ENCODE peak calls at places on chromosomes 5 and 9, in four cellular contexts. One of them, this sample, is unnamed.

GRCh38 chr9:108636023-108636422 is 219.8 kb downstream of the ACTL7B start:
- DNase-seq in endothelial cell: peak
- DNase-seq in CD8-positive, alpha-beta T cell: no peak
- DNase-seq in cardiac fibroblast: no peak
- DNase-seq in this sample: no peak

GRCh38 chr5:167565555-167565954 is 725.9 kb upstream of the WWC1 start:
- DNase-seq in endothelial cell: no peak
- DNase-seq in CD8-positive, alpha-beta T cell: no peak
- DNase-seq in cardiac fibroblast: peak
- DNase-seq in this sample: peak

GRCh38 chr9:124894035-124894740 is 32.3 kb downstream of the ARPC5L start:
- DNase-seq in endothelial cell: no peak
- DNase-seq in CD8-positive, alpha-beta T cell: no peak
- DNase-seq in cardiac fibroblast: no peak
- DNase-seq in this sample: no peak

GRCh38 chr9:4596165-4596922 is 65.8 kb upstream of the PLPP6 start:
- DNase-seq in endothelial cell: peak
- DNase-seq in CD8-positive, alpha-beta T cell: peak
- DNase-seq in cardiac fibroblast: no peak
- DNase-seq in this sample: no peak

GRCh38 chr5:133251296-133252132 is 199.7 kb downstream of the HSPA4 start:
- DNase-seq in endothelial cell: no peak
- DNase-seq in CD8-positive, alpha-beta T cell: no peak
- DNase-seq in cardiac fibroblast: no peak
- DNase-seq in this sample: no peak

GRCh38 chr5:171724771-171725609 is 60.6 kb upstream of the SMIM23 start:
- DNase-seq in endothelial cell: no peak
- DNase-seq in CD8-positive, alpha-beta T cell: no peak
- DNase-seq in cardiac fibroblast: no peak
- DNase-seq in this sample: no peak

GRCh38 chr9:130825051-130825651 is 9.9 kb upstream of the ABL1 start:
- DNase-seq in endothelial cell: no peak
- DNase-seq in CD8-positive, alpha-beta T cell: no peak
- DNase-seq in cardiac fibroblast: peak
- DNase-seq in this sample: peak

GRCh38 chr9:105405514-105406131 is 42.2 kb upstream of the FSD1L start:
- DNase-seq in endothelial cell: no peak
- DNase-seq in CD8-positive, alpha-beta T cell: peak
- DNase-seq in cardiac fibroblast: no peak
- DNase-seq in this sample: peak

GRCh38 chr9:132548971-132549649 is 33.3 kb upstream of the BARHL1 start:
- DNase-seq in endothelial cell: no peak
- DNase-seq in CD8-positive, alpha-beta T cell: no peak
- DNase-seq in cardiac fibroblast: peak
- DNase-seq in this sample: no peak

GRCh38 chr5:150694638-150695037 is 6.2 kb downstream of the RBM22 start:
- DNase-seq in endothelial cell: no peak
- DNase-seq in CD8-positive, alpha-beta T cell: no peak
- DNase-seq in cardiac fibroblast: peak
- DNase-seq in this sample: peak

GRCh38 chr5:80109549-80110478 is 74.7 kb downstream of the THBS4 start:
- DNase-seq in endothelial cell: no peak
- DNase-seq in CD8-positive, alpha-beta T cell: no peak
- DNase-seq in cardiac fibroblast: peak
- DNase-seq in this sample: no peak

GRCh38 chr9:36207016-36207415 is 16.3 kb downstream of the CLTA start:
- DNase-seq in endothelial cell: no peak
- DNase-seq in CD8-positive, alpha-beta T cell: no peak
- DNase-seq in cardiac fibroblast: no peak
- DNase-seq in this sample: peak

GRCh38 chr9:36210722-36211121 is 20.0 kb downstream of the CLTA start:
- DNase-seq in endothelial cell: no peak
- DNase-seq in CD8-positive, alpha-beta T cell: no peak
- DNase-seq in cardiac fibroblast: no peak
- DNase-seq in this sample: no peak

GRCh38 chr9:36207546-36208012 is 16.9 kb downstream of the CLTA start:
- DNase-seq in endothelial cell: no peak
- DNase-seq in CD8-positive, alpha-beta T cell: no peak
- DNase-seq in cardiac fibroblast: peak
- DNase-seq in this sample: no peak

GRCh38 chr9:36208521-36209253 is 18.0 kb downstream of the CLTA start:
- DNase-seq in endothelial cell: no peak
- DNase-seq in CD8-positive, alpha-beta T cell: no peak
- DNase-seq in cardiac fibroblast: peak
- DNase-seq in this sample: no peak

GRCh38 chr9:36204906-36205547 is 14.3 kb downstream of the CLTA start:
- DNase-seq in endothelial cell: peak
- DNase-seq in CD8-positive, alpha-beta T cell: no peak
- DNase-seq in cardiac fibroblast: no peak
- DNase-seq in this sample: no peak
- TF ChIP-seq CTCF in endothelial cell: peak
- TF ChIP-seq CTCF in CD8-positive, alpha-beta T cell: no peak
- TF ChIP-seq CTCF in cardiac fibroblast: peak
- TF ChIP-seq CTCF in this sample: peak

DNA sequence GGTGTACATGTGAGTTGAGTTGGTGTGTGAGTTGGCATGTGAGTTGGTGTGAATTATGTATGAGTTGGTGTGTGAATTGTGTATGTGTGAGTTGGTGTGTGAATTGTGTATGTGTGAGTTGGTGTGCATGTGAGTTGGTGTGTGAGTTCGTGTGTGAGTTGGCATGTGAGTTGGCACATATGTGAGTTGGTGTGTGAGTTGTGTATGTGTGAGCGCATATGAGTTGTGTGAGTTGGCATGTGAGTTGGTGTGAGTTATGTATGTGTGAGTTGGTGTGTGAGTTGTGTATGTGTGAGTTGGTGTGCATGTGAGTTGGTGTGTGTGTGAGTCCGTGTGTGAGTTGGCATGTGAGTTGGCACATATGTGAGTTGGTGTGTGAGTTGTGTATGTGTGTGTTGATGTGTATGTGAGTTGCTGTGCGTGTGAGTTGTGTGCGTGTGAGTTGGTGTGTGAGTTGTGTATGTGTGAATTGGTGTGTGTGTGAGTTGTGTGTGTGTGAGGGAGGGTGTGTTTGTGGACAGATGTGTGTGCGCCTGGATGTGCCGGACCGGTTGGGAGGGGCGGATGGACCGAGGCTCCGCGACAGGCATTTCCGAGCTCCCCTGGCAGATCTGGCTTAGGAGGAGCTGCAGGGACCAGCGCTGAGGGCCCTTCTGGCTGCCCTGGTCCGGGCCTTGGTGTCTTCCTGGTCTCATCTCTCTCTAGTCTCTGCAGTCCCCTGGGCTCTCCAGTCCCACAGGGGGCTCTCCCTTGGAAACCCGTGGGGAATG is 162.6 kb upstream of the IER5L start:
- DNase-seq in endothelial cell: no peak
- DNase-seq in CD8-positive, alpha-beta T cell: no peak
- DNase-seq in cardiac fibroblast: no peak
- DNase-seq in this sample: no peak
- TF ChIP-seq CTCF in endothelial cell: no peak
- TF ChIP-seq CTCF in CD8-positive, alpha-beta T cell: no peak
- TF ChIP-seq CTCF in cardiac fibroblast: no peak
- TF ChIP-seq CTCF in this sample: no peak

GRCh38 chr9:18480649-18481048 is 6.7 kb downstream of the ADAMTSL1 start:
- DNase-seq in endothelial cell: no peak
- DNase-seq in CD8-positive, alpha-beta T cell: no peak
- DNase-seq in cardiac fibroblast: peak
- DNase-seq in this sample: peak
- TF ChIP-seq CTCF in endothelial cell: no peak
- TF ChIP-seq CTCF in CD8-positive, alpha-beta T cell: no peak
- TF ChIP-seq CTCF in cardiac fibroblast: no peak
- TF ChIP-seq CTCF in this sample: no peak

GRCh38 chr9:126661521-126662251 is 48.0 kb downstream of the LMX1B start:
- DNase-seq in endothelial cell: peak
- DNase-seq in CD8-positive, alpha-beta T cell: no peak
- DNase-seq in cardiac fibroblast: no peak
- DNase-seq in this sample: no peak
- TF ChIP-seq CTCF in endothelial cell: no peak
- TF ChIP-seq CTCF in CD8-positive, alpha-beta T cell: no peak
- TF ChIP-seq CTCF in cardiac fibroblast: no peak
- TF ChIP-seq CTCF in this sample: peak

DNA sequence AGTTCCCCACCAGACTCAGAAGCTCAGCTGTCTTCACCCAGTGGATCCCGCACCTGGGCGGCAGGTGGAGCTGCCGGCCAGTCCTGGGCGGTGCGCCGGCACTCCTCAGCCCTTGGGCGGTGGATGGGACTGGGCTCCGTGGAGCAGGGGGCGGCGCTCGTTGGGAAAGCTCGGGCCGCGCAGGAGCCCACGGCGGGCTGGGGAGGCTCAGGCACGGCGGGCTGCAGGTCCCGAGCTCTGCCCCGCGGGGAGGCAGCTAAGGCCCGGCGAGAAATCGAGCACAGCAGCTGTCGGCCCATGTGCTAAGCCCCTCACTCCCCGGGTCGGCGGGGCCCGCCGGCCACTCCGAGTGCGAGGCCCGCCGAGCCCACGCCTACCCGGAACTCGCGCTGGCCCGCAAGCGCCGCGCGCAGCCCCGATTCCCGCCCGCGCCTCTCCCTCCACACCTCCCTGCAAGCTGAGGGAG is 560.0 kb downstream of the BRINP1 start:
- DNase-seq in endothelial cell: no peak
- DNase-seq in CD8-positive, alpha-beta T cell: no peak
- DNase-seq in cardiac fibroblast: no peak
- DNase-seq in this sample: no peak
- TF ChIP-seq CTCF in endothelial cell: no peak
- TF ChIP-seq CTCF in CD8-positive, alpha-beta T cell: no peak
- TF ChIP-seq CTCF in cardiac fibroblast: no peak
- TF ChIP-seq CTCF in this sample: no peak

GRCh38 chr9:89418112-89418872 is 79.6 kb downstream of the SEMA4D start:
- DNase-seq in endothelial cell: no peak
- DNase-seq in CD8-positive, alpha-beta T cell: no peak
- DNase-seq in cardiac fibroblast: no peak
- DNase-seq in this sample: no peak
- TF ChIP-seq CTCF in endothelial cell: no peak
- TF ChIP-seq CTCF in CD8-positive, alpha-beta T cell: no peak
- TF ChIP-seq CTCF in cardiac fibroblast: no peak
- TF ChIP-seq CTCF in this sample: no peak

GRCh38 chr5:34523382-34523716 is 132.8 kb upstream of the RAI14 start:
- DNase-seq in endothelial cell: no peak
- DNase-seq in CD8-positive, alpha-beta T cell: no peak
- DNase-seq in cardiac fibroblast: no peak
- DNase-seq in this sample: no peak
- TF ChIP-seq CTCF in endothelial cell: peak
- TF ChIP-seq CTCF in CD8-positive, alpha-beta T cell: peak
- TF ChIP-seq CTCF in cardiac fibroblast: no peak
- TF ChIP-seq CTCF in this sample: peak

GRCh38 chr5:135521964-135522363 is 13.8 kb downstream of the NEUROG1 start:
- DNase-seq in endothelial cell: no peak
- DNase-seq in CD8-positive, alpha-beta T cell: no peak
- DNase-seq in cardiac fibroblast: no peak
- DNase-seq in this sample: no peak

DNA sequence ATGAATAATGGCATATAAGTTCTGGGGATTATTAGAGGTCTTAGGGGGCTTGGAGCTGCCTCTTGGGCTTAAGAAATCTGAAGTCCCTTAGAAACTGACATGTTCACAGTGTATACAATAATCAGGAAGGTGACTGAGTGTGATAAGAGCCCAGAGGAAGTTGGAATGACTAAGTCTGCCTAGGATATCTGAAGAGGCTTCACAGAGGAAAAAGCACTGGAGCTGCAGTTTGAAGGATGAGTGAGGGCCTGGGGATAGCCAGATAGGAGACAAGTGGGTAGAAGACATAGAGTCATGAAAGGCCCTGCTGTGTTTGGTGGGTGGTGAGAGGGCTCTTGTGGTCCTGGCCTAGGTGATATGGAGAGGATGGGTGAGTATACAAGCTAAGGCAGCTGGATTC is 8.8 kb downstream of the NEUROG1 start:
- DNase-seq in endothelial cell: no peak
- DNase-seq in CD8-positive, alpha-beta T cell: no peak
- DNase-seq in cardiac fibroblast: no peak
- DNase-seq in this sample: no peak
- TF ChIP-seq CTCF in endothelial cell: no peak
- TF ChIP-seq CTCF in CD8-positive, alpha-beta T cell: no peak
- TF ChIP-seq CTCF in cardiac fibroblast: no peak
- TF ChIP-seq CTCF in this sample: no peak

This sample was measured in HFFc6.